ENCODE peak calls at places on chromosomes 4 and X, in eight cellular contexts. One of them, this sample, is unnamed.
A peak's percentile ranks its signal among the peaks of the same experiment; 100 is the strongest.

GRCh38 chr4:97457253-97457652 is 686.0 kb downstream of the STPG2 start:
- DNase-seq in transverse colon: no peak
- DNase-seq in heart right ventricle: no peak
- DNase-seq in stomach: no peak
- DNase-seq in body of pancreas: no peak
- DNase-seq in OCI-LY7: no peak
- DNase-seq in neural progenitor cell: no peak
- DNase-seq in HepG2: no peak
- DNase-seq in this sample: no peak

GRCh38 chr4:112311516-112311915 is 14.3 kb downstream of the ALPK1 start:
- DNase-seq in transverse colon: no peak
- DNase-seq in heart right ventricle: no peak
- DNase-seq in stomach: no peak
- DNase-seq in body of pancreas: no peak
- DNase-seq in OCI-LY7: no peak
- DNase-seq in neural progenitor cell: no peak
- DNase-seq in HepG2: no peak
- DNase-seq in this sample: no peak

GRCh38 chrX:41542151-41542935 is 95.2 kb downstream of the NYX start:
- DNase-seq in transverse colon: peak; percentile 13
- DNase-seq in heart right ventricle: no peak
- DNase-seq in stomach: no peak
- DNase-seq in body of pancreas: no peak
- DNase-seq in OCI-LY7: no peak
- DNase-seq in neural progenitor cell: no peak
- DNase-seq in HepG2: no peak
- DNase-seq in this sample: no peak

GRCh38 chr4:43339435-43339834 is 446.9 kb downstream of the GRXCR1 start:
- DNase-seq in transverse colon: no peak
- DNase-seq in heart right ventricle: no peak
- DNase-seq in stomach: no peak
- DNase-seq in body of pancreas: no peak
- DNase-seq in OCI-LY7: no peak
- DNase-seq in neural progenitor cell: no peak
- DNase-seq in HepG2: no peak
- DNase-seq in this sample: no peak

GRCh38 chrX:153673398-153674218 is at the start of gene PNCK:
- DNase-seq in transverse colon: no peak
- DNase-seq in heart right ventricle: no peak
- DNase-seq in stomach: no peak
- DNase-seq in body of pancreas: no peak
- DNase-seq in OCI-LY7: no peak
- DNase-seq in neural progenitor cell: peak; percentile 67
- DNase-seq in HepG2: no peak
- DNase-seq in this sample: no peak

GRCh38 chr4:60403986-60404385 is 796.1 kb upstream of the ADGRL3 start:
- DNase-seq in transverse colon: no peak
- DNase-seq in heart right ventricle: no peak
- DNase-seq in stomach: no peak
- DNase-seq in body of pancreas: no peak
- DNase-seq in OCI-LY7: no peak
- DNase-seq in neural progenitor cell: no peak
- DNase-seq in HepG2: no peak
- DNase-seq in this sample: no peak

GRCh38 chr4:34158883-34159282 is 2085.4 kb downstream of the ARAP2 start:
- DNase-seq in transverse colon: no peak
- DNase-seq in heart right ventricle: no peak
- DNase-seq in stomach: no peak
- DNase-seq in body of pancreas: no peak
- DNase-seq in OCI-LY7: no peak
- DNase-seq in neural progenitor cell: no peak
- DNase-seq in HepG2: no peak
- DNase-seq in this sample: no peak

GRCh38 chrX:76428243-76429130 is 977 bp downstream of the MAGEE1 start:
- DNase-seq in transverse colon: peak; percentile 14
- DNase-seq in heart right ventricle: no peak
- DNase-seq in stomach: peak; percentile 25
- DNase-seq in body of pancreas: peak; percentile 22
- DNase-seq in OCI-LY7: no peak
- DNase-seq in neural progenitor cell: peak; percentile 10
- DNase-seq in HepG2: no peak
- DNase-seq in this sample: peak; percentile 9

GRCh38 chr4:108555701-108556100 is 64.7 kb upstream of the RPL34 start:
- DNase-seq in transverse colon: no peak
- DNase-seq in heart right ventricle: no peak
- DNase-seq in stomach: no peak
- DNase-seq in body of pancreas: no peak
- DNase-seq in OCI-LY7: no peak
- DNase-seq in neural progenitor cell: no peak
- DNase-seq in HepG2: no peak
- DNase-seq in this sample: no peak

GRCh38 chr4:48779095-48779997 is 733 bp downstream of the FRYL start:
- DNase-seq in transverse colon: peak; percentile 68
- DNase-seq in heart right ventricle: peak; percentile 62
- DNase-seq in stomach: peak; percentile 71
- DNase-seq in body of pancreas: peak; percentile 64
- DNase-seq in OCI-LY7: peak; percentile 84
- DNase-seq in neural progenitor cell: peak; percentile 83
- DNase-seq in HepG2: peak; percentile 20
- DNase-seq in this sample: peak; percentile 59

GRCh38 chr4:47498899-47499298 is 13.8 kb downstream of the ATP10D start:
- DNase-seq in transverse colon: no peak
- DNase-seq in heart right ventricle: no peak
- DNase-seq in stomach: no peak
- DNase-seq in body of pancreas: no peak
- DNase-seq in OCI-LY7: no peak
- DNase-seq in neural progenitor cell: no peak
- DNase-seq in HepG2: no peak
- DNase-seq in this sample: no peak

GRCh38 chrX:106608016-106608415 is 3.8 kb upstream of the RADX start:
- DNase-seq in transverse colon: no peak
- DNase-seq in heart right ventricle: no peak
- DNase-seq in stomach: no peak
- DNase-seq in body of pancreas: no peak
- DNase-seq in OCI-LY7: no peak
- DNase-seq in neural progenitor cell: peak; percentile 25
- DNase-seq in HepG2: no peak
- DNase-seq in this sample: no peak

GRCh38 chr4:188971125-188971524 is 831.9 kb downstream of the TRIML1 start:
- DNase-seq in transverse colon: no peak
- DNase-seq in heart right ventricle: no peak
- DNase-seq in stomach: no peak
- DNase-seq in body of pancreas: no peak
- DNase-seq in OCI-LY7: peak; percentile 4
- DNase-seq in neural progenitor cell: no peak
- DNase-seq in HepG2: no peak
- DNase-seq in this sample: no peak

GRCh38 chrX:14440109-14440508 is 89.2 kb upstream of the GLRA2 start:
- DNase-seq in transverse colon: no peak
- DNase-seq in heart right ventricle: no peak
- DNase-seq in stomach: no peak
- DNase-seq in body of pancreas: no peak
- DNase-seq in OCI-LY7: no peak
- DNase-seq in neural progenitor cell: no peak
- DNase-seq in HepG2: no peak
- DNase-seq in this sample: no peak

GRCh38 chr4:152689615-152690501 is 10.1 kb upstream of the TMEM154 start:
- DNase-seq in transverse colon: no peak
- DNase-seq in heart right ventricle: no peak
- DNase-seq in stomach: no peak
- DNase-seq in body of pancreas: no peak
- DNase-seq in OCI-LY7: peak; percentile 33
- DNase-seq in neural progenitor cell: no peak
- DNase-seq in HepG2: no peak
- DNase-seq in this sample: no peak
- H3K4me1 ChIP-seq in transverse colon: no peaks in the 10 kb centered on the region
- H3K4me1 ChIP-seq in heart right ventricle: peaks cover 9% of the 10 kb centered on the region
- H3K4me1 ChIP-seq in stomach: no peaks in the 10 kb centered on the region
- H3K4me1 ChIP-seq in body of pancreas: no peaks in the 10 kb centered on the region
- H3K4me1 ChIP-seq in OCI-LY7: peaks cover 11% of the 10 kb centered on the region
- H3K4me1 ChIP-seq in neural progenitor cell: no peaks in the 10 kb centered on the region
- H3K4me1 ChIP-seq in HepG2: peaks cover 21% of the 10 kb centered on the region
- H3K4me1 ChIP-seq in this sample: no peaks in the 10 kb centered on the region

DNA sequence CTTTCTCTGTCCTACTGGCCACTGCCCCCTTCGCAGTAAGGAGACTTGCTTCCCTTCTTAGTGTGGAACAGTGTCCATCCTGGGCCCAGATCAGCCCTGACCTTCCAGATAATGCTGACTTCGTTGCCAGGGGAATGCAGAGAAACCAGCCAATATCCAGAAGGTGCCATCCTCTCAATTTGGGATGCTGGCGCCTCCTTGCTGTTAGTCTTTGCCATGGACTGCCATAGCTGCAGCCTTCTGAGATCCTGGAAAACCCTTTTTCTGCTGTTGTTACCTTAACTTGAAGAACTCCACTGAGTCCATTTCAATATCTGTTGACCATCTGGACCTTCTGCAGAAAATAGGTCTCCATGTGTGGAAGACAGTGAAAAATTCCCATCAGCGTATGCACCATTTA is 21.8 kb downstream of the RAI2 start:
- DNase-seq in transverse colon: no peak
- DNase-seq in heart right ventricle: no peak
- DNase-seq in stomach: no peak
- DNase-seq in body of pancreas: no peak
- DNase-seq in OCI-LY7: no peak
- DNase-seq in neural progenitor cell: no peak
- DNase-seq in HepG2: no peak
- DNase-seq in this sample: no peak
- TF ChIP-seq CTCF in transverse colon: no peak
- TF ChIP-seq CTCF in heart right ventricle: no peak
- TF ChIP-seq CTCF in stomach: no peak
- TF ChIP-seq CTCF in body of pancreas: no peak
- TF ChIP-seq CTCF in OCI-LY7: no peak
- TF ChIP-seq CTCF in neural progenitor cell: peak; percentile 24
- TF ChIP-seq CTCF in HepG2: no peak
- TF ChIP-seq CTCF in this sample: no peak

GRCh38 chr4:71487324-71487677 is 148.5 kb downstream of the SLC4A4 start:
- DNase-seq in transverse colon: no peak
- DNase-seq in heart right ventricle: no peak
- DNase-seq in stomach: no peak
- DNase-seq in body of pancreas: peak; percentile 22
- DNase-seq in OCI-LY7: no peak
- DNase-seq in neural progenitor cell: peak; percentile 52
- DNase-seq in HepG2: no peak
- DNase-seq in this sample: no peak
- H3K4me1 ChIP-seq in transverse colon: no peaks in the 10 kb centered on the region
- H3K4me1 ChIP-seq in heart right ventricle: peaks cover 7% of the 10 kb centered on the region
- H3K4me1 ChIP-seq in stomach: no peaks in the 10 kb centered on the region
- H3K4me1 ChIP-seq in body of pancreas: peaks cover 4% of the 10 kb centered on the region
- H3K4me1 ChIP-seq in OCI-LY7: no peaks in the 10 kb centered on the region
- H3K4me1 ChIP-seq in neural progenitor cell: peaks cover 13% of the 10 kb centered on the region
- H3K4me1 ChIP-seq in HepG2: no peaks in the 10 kb centered on the region
- H3K4me1 ChIP-seq in this sample: no peaks in the 10 kb centered on the region

DNA sequence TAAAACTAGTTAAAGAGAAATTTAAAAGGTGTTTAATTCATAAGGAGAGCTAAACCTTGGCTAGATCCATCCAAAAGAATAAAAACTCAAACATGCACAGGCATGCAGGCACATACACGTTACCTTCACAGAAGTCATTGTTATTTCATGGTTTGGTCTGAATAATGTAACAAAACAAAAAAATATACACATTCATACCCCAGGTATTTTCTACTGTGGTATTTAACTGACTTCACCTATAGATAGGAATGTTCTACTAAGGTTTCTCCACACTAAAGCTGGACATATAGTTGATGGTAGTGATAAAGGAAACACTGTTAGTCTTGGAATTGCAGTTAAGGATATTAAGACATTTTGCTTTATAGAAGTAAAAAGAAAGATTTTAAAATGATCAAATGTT is 283.6 kb upstream of the PCDH10 start:
- DNase-seq in transverse colon: no peak
- DNase-seq in heart right ventricle: no peak
- DNase-seq in stomach: no peak
- DNase-seq in body of pancreas: no peak
- DNase-seq in OCI-LY7: no peak
- DNase-seq in neural progenitor cell: no peak
- DNase-seq in HepG2: no peak
- DNase-seq in this sample: no peak
- TF ChIP-seq CTCF in transverse colon: no peak
- TF ChIP-seq CTCF in heart right ventricle: no peak
- TF ChIP-seq CTCF in stomach: no peak
- TF ChIP-seq CTCF in body of pancreas: no peak
- TF ChIP-seq CTCF in OCI-LY7: no peak
- TF ChIP-seq CTCF in neural progenitor cell: no peak
- TF ChIP-seq CTCF in HepG2: no peak
- TF ChIP-seq CTCF in this sample: no peak

DNA sequence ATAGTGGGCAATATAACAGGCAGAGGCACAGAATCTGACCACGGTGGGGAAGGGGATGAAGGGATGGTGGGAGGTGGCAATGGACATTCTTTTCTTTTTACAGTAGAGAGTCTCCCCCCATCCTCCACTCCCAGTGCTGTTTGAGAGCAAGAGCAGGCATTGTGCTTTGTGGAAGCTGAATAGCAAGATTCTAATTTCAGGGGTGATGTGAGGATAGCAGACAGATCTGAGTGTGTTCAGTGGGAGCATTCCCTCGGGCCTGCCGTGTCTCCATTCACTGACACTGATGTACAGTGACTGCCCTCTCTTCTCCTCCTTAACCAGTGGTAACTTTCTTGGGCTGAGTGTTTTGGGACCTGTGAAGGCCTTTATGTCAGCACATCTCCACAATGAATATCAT is 396.6 kb upstream of the RPS6KA3 start:
- DNase-seq in transverse colon: no peak
- DNase-seq in heart right ventricle: no peak
- DNase-seq in stomach: no peak
- DNase-seq in body of pancreas: no peak
- DNase-seq in OCI-LY7: no peak
- DNase-seq in neural progenitor cell: no peak
- DNase-seq in HepG2: no peak
- DNase-seq in this sample: no peak
- H3K4me1 ChIP-seq in transverse colon: no peaks in the 10 kb centered on the region
- H3K4me1 ChIP-seq in heart right ventricle: no peaks in the 10 kb centered on the region
- H3K4me1 ChIP-seq in stomach: no peaks in the 10 kb centered on the region
- H3K4me1 ChIP-seq in body of pancreas: no peaks in the 10 kb centered on the region
- H3K4me1 ChIP-seq in OCI-LY7: no peaks in the 10 kb centered on the region
- H3K4me1 ChIP-seq in neural progenitor cell: peaks cover 22% of the 10 kb centered on the region
- H3K4me1 ChIP-seq in HepG2: no peaks in the 10 kb centered on the region
- H3K4me1 ChIP-seq in this sample: no peaks in the 10 kb centered on the region

DNA sequence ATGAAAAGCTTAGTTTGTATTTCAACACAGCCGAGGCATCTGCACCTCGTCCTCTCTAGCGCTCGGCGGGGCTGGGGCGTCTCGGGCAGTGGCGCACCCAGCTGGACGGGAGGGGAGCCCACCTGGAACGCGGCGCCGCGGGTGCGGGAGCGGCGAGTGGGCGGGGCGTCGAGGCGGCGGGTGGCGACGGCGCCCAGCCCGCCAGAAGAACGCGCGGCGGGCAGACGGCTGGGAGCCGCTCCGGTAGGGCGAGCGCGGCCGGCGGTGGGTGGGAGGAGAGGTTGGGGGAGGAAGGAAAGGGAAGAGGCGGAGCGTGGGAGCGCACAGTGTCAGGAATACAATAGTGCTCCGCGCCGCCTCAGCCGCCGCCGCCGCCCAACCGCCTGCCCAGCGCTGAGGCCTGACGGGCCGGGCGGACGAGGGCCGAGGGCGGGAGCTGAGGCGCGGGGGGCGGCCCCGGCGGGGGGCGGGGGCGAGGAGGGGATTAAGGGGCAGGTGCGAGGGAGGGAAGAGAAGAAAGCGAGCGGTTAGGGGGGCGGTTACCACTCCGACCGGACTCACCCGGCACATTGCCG is at the start of gene JADE3:
- DNase-seq in transverse colon: peak; percentile 79
- DNase-seq in heart right ventricle: peak; percentile 73
- DNase-seq in stomach: peak; percentile 76
- DNase-seq in body of pancreas: peak; percentile 79
- DNase-seq in OCI-LY7: peak; percentile 71
- DNase-seq in neural progenitor cell: peak; percentile 90
- DNase-seq in HepG2: peak; percentile 55
- DNase-seq in this sample: peak; percentile 83
- TF ChIP-seq CTCF in transverse colon: no peak
- TF ChIP-seq CTCF in heart right ventricle: no peak
- TF ChIP-seq CTCF in stomach: no peak
- TF ChIP-seq CTCF in body of pancreas: no peak
- TF ChIP-seq CTCF in OCI-LY7: peak; percentile 25
- TF ChIP-seq CTCF in neural progenitor cell: no peak
- TF ChIP-seq CTCF in HepG2: peak; percentile 46
- TF ChIP-seq CTCF in this sample: no peak

This sample was measured in testis.